ENCODE peak calls at places on chromosomes 2 and 18, in four cellular contexts. F, M, V and I are unnamed samples.

GRCh38 chr2:217038001-217038400 is 178.1 kb upstream of the TNP1 start:
- DNase-seq in F (no peak), M (no peak), V (no peak), I (peak)

GRCh38 chr2:128473175-128474013 is 154.7 kb upstream of the HS6ST1 start:
- DNase-seq in F (peak), M (no peak), V (no peak), I (peak)

GRCh38 chr18:59229681-59230443 is 9.9 kb downstream of the GRP start:
- DNase-seq in F (no peak), M (no peak), V (no peak), I (peak)

GRCh38 chr2:226031078-226031937 is 631.8 kb downstream of the NYAP2 start:
- DNase-seq in F (peak), M (peak), V (no peak), I (peak)

GRCh38 chr18:8661754-8662573 is 43.4 kb upstream of the MTCL1 start:
- DNase-seq in F (peak), M (peak), V (no peak), I (peak)

GRCh38 chr2:23563673-23564617 is 179.0 kb downstream of the KLHL29 start:
- DNase-seq in F (no peak), M (no peak), V (no peak), I (no peak)

GRCh38 chr2:158753561-158754302 is 41.4 kb upstream of the DAPL1 start:
- DNase-seq in F (peak), M (peak), V (peak), I (peak)

GRCh38 chr2:231162036-231162345 is 36.4 kb upstream of the ARMC9 start:
- DNase-seq in F (peak), M (peak), V (no peak), I (no peak)

GRCh38 chr2:9944330-9944758 is 7.1 kb upstream of the GRHL1 start:
- DNase-seq in F (no peak), M (no peak), V (no peak), I (no peak)

GRCh38 chr2:196075196-196075595 is 6.6 kb upstream of the DNAH7 start:
- DNase-seq in F (no peak), M (no peak), V (no peak), I (no peak)

GRCh38 chr18:23968638-23969037 is 45.9 kb upstream of the TTC39C start:
- DNase-seq in F (no peak), M (no peak), V (no peak), I (no peak)

GRCh38 chr18:48084041-48084757 is 153.7 kb upstream of the SMAD2 start:
- DNase-seq in F (no peak), M (no peak), V (no peak), I (no peak)

GRCh38 chr2:20052872-20053281 is 1.4 kb upstream of the LAPTM4A start:
- DNase-seq in F (peak), M (peak), V (no peak), I (no peak)

GRCh38 chr18:10242922-10243680 is 211.3 kb upstream of the APCDD1 start:
- DNase-seq in F (peak), M (no peak), V (no peak), I (peak)

GRCh38 chr2:127424598-127425379 is 6.6 kb downstream of the PROC start:
- DNase-seq in F (no peak), M (no peak), V (no peak), I (no peak)

GRCh38 chr2:39356922-39357639 is 80.0 kb downstream of the MAP4K3 start:
- DNase-seq in F (no peak), M (no peak), V (no peak), I (no peak)

GRCh38 chr2:111176867-111177266 is 56.2 kb downstream of the BCL2L11 start:
- DNase-seq in F (no peak), M (no peak), V (no peak), I (no peak)

GRCh38 chr2:190763901-190764514 is 115.1 kb downstream of the NAB1 start:
- DNase-seq in F (no peak), M (no peak), V (no peak), I (no peak)

GRCh38 chr2:239085201-239085992 is 237.5 kb downstream of the TWIST2 start:
- DNase-seq in F (no peak), M (no peak), V (no peak), I (no peak)

GRCh38 chr18:21000667-21001066 is 110.9 kb downstream of the ROCK1 start:
- DNase-seq in F (no peak), M (no peak), V (no peak), I (no peak)

GRCh38 chr18:8785855-8786765 is 80.8 kb downstream of the MTCL1 start:
- DNase-seq in F (no peak), M (no peak), V (no peak), I (no peak)

GRCh38 chr18:74990563-74991081 is 218.3 kb downstream of the PTGR3 start:
- DNase-seq in F (no peak), M (no peak), V (no peak), I (no peak)

GRCh38 chr2:180524458-180524857 is 455.9 kb upstream of the UBE2E3 start:
- DNase-seq in F (no peak), M (no peak), V (no peak), I (peak)

GRCh38 chr2:192148620-192149321 is 46.0 kb downstream of the TMEFF2 start:
- DNase-seq in F (no peak), M (no peak), V (no peak), I (no peak)

GRCh38 chr18:23703057-23703986 is 14.1 kb downstream of the LAMA3 start:
- DNase-seq in F (peak), M (peak), V (peak), I (no peak)

GRCh38 chr18:45521777-45522176 is 93.5 kb upstream of the SLC14A2 start:
- DNase-seq in F (peak), M (no peak), V (no peak), I (no peak)

GRCh38 chr2:64204006-64204632 is 59.9 kb upstream of the PELI1 start:
- DNase-seq in F (peak), M (no peak), V (peak), I (no peak)

GRCh38 chr18:48924621-48925601 is 25.9 kb downstream of the SMAD7 start:
- DNase-seq in F (no peak), M (no peak), V (no peak), I (peak)

GRCh38 chr2:95345415-95346235 is 48.5 kb downstream of the KCNIP3 start:
- DNase-seq in F (peak), M (peak), V (peak), I (peak)

GRCh38 chr2:189249171-189249570 is 69.6 kb upstream of the COL5A2 start:
- DNase-seq in F (no peak), M (no peak), V (no peak), I (no peak)

GRCh38 chr2:164835302-164835701 is 6.3 kb downstream of the COBLL1 start:
- DNase-seq in F (no peak), M (no peak), V (no peak), I (no peak)

GRCh38 chr2:234289789-234290188 is 207.1 kb downstream of the ARL4C start:
- DNase-seq in F (peak), M (peak), V (peak), I (no peak)
- H3K27ac ChIP-seq in F (no peak), M (peak), V (peak), I (no peak)

GRCh38 chr2:176074919-176075425 is 8.8 kb downstream of the EVX2 start:
- DNase-seq in F (no peak), M (no peak), V (no peak), I (no peak)
- TF ChIP-seq CTCF in F (no peak), M (no peak), V (no peak), I (no peak)

DNA sequence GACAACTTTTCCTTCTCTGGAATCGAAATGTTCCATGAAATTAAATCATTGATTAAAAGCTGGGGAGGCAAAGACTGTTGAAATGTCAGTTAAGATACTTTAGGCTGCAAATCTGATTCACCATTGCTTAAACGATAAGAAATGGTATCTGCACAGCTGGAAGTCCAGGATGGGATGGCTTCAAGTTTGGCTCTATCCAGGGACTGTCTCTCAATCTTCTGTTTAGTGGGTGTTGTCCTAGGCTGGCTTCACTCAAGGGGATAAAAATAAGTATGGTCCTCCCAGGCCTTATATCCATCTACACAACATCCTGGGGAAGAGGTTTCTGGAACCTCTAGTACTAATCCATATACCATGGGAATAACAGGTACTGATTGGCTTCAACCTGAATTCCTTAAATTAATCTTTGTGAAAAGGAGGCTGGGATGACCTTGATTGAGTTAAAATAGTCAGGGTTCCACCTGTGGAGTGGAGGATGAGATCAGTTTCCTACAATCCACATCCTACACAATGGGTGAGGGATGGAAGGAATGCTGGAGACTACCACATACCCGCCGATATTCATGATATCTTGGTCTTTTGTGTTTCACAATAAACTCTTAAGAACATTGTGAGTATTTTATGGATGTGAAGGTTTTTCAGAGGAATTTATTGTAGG is 156.0 kb upstream of the L3MBTL4 start:
- DNase-seq in F (no peak), M (no peak), V (no peak), I (peak)
- H3K27ac ChIP-seq in F (no peak), M (no peak), V (no peak), I (peak)

DNA sequence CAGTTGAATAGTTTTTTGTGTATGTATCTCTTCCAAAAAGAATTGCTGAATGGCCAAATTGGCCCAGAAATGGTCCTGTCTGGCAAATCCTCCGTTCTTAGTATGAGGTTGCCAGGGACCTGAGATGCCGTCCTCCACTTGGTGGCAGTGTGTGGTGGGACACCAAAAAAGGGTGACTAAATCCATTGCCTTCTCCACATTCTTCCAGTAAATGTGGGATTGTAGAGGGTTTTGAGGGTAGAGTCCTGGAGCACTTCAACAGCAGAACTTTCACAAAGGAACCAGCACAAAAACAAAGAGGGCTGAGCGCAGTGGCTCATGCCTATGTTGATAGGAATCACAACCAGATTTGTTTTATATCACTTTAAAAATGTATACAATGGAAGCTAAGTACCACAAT is 199.9 kb downstream of the BCL2 start:
- DNase-seq in F (no peak), M (peak), V (no peak), I (peak)
- TF ChIP-seq CTCF in F (peak), M (peak), V (no peak), I (peak)

GRCh38 chr2:69177063-69177771 is 164.2 kb downstream of the ANTXR1 start:
- DNase-seq in F (peak), M (peak), V (no peak), I (peak)
- H3K27ac ChIP-seq in F (peak), M (peak), V (no peak), I (peak)

GRCh38 chr2:69723791-69724190 is 18.1 kb upstream of the ANXA4 start:
- DNase-seq in F (no peak), M (no peak), V (no peak), I (no peak)

GRCh38 chr2:69720922-69721491 is 20.9 kb upstream of the ANXA4 start:
- DNase-seq in F (no peak), M (no peak), V (no peak), I (no peak)

GRCh38 chr2:69718338-69718965 is 23.5 kb upstream of the ANXA4 start:
- DNase-seq in F (no peak), M (no peak), V (no peak), I (no peak)

GRCh38 chr2:69717902-69718301 is 24.0 kb upstream of the ANXA4 start:
- DNase-seq in F (no peak), M (peak), V (no peak), I (peak)

GRCh38 chr2:69720404-69720803 is 21.5 kb upstream of the ANXA4 start:
- DNase-seq in F (no peak), M (no peak), V (no peak), I (no peak)
- TF ChIP-seq CTCF in F (peak), M (no peak), V (no peak), I (peak)

DNA sequence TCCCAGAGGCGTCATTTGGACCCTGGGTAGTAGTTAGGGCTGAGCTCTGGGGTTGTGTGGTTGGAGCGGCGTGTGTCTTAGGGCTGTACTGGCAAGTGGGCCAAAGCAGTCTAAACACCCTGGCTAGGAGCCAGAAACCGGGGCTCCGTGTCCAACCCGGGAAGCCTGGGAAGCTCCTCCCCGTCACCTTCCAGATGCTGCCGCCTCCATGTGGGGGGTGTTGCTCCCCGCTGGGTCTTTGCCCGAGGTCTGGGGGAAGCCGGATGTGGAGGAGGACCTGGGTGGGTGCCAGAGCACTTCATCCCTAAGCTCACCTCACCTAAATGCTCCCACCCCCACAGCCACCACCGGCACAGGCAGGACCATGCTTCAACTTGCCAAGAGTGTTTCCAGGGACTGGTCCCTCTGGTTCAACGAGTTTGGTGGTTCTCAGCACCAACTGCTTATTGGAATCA is 25.4 kb downstream of the TET3 start:
- DNase-seq in F (peak), M (no peak), V (no peak), I (no peak)
- H3K27ac ChIP-seq in F (no peak), M (no peak), V (no peak), I (no peak)

GRCh38 chr2:60550984-60551240 is 2.5 kb downstream of the BCL11A start:
- DNase-seq in F (no peak), M (no peak), V (no peak), I (no peak)

GRCh38 chr2:60550151-60550983 is 3.1 kb downstream of the BCL11A start:
- DNase-seq in F (peak), M (peak), V (peak), I (peak)

GRCh38 chr2:60552851-60553495 is 481 bp downstream of the BCL11A start:
- DNase-seq in F (no peak), M (no peak), V (no peak), I (no peak)

GRCh38 chr2:60552096-60552850 is 1.2 kb downstream of the BCL11A start:
- DNase-seq in F (peak), M (peak), V (no peak), I (peak)

GRCh38 chr2:60551241-60552095 is 2.0 kb downstream of the BCL11A start:
- DNase-seq in F (peak), M (peak), V (no peak), I (peak)
- TF ChIP-seq CTCF in F (no peak), M (no peak), V (no peak), I (no peak)